ENCODE peak calls at places on chromosome 13, in seven cellular contexts. I is IMR-90, L is nephron progenitor cell, P is PC-9, X is cardiac muscle cell, C is lower leg skin, W is Caco-2. S is an unnamed sample.

GRCh38 chr13:32302461-32302860 is 12.7 kb downstream of the ZAR1L start:
- DNase-seq in W (no peak), L (no peak), P (no peak), I (no peak), X (no peak), C (no peak), S (no peak)

GRCh38 chr13:110340812-110341444 is 33.8 kb downstream of the COL4A2 start:
- DNase-seq in I (peak), L (peak), P (no peak), W (no peak), C (peak), X (peak), S (no peak)

GRCh38 chr13:60370343-60370742 is 26.7 kb upstream of the TDRD3 start:
- DNase-seq in X (no peak), L (no peak), P (no peak), W (no peak), I (no peak), C (no peak), S (no peak)

GRCh38 chr13:75803175-75803611 is 167.1 kb downstream of the LMO7 start:
- DNase-seq in W (no peak), I (no peak), P (no peak), X (peak), C (no peak), L (no peak), S (no peak)

GRCh38 chr13:71864981-71865857 is 1.8 kb downstream of the DACH1 start:
- DNase-seq in X (peak), W (no peak), P (no peak), I (no peak), C (no peak), L (peak), S (peak)

GRCh38 chr13:77503398-77503797 is 32.1 kb upstream of the SCEL start:
- DNase-seq in L (no peak), I (no peak), C (no peak), P (no peak), W (no peak), X (no peak), S (no peak)

GRCh38 chr13:60753641-60754040 is 356.6 kb downstream of the TDRD3 start:
- DNase-seq in W (no peak), I (no peak), C (no peak), L (no peak), X (no peak), P (no peak), S (no peak)

GRCh38 chr13:94322925-94323324 is 156.6 kb downstream of the DCT start:
- DNase-seq in C (no peak), X (no peak), I (no peak), P (no peak), L (no peak), W (no peak), S (no peak)

GRCh38 chr13:24651718-24652345 is 28.4 kb upstream of the ATP12A start:
- DNase-seq in W (peak), P (peak), L (no peak), X (no peak), C (no peak), I (no peak), S (peak)

GRCh38 chr13:102658678-102659077 is 36.2 kb downstream of the METTL21C start:
- DNase-seq in W (no peak), X (no peak), P (no peak), C (no peak), I (no peak), L (no peak), S (no peak)

GRCh38 chr13:28161370-28161769 is 23.0 kb downstream of the PAN3 start:
- DNase-seq in X (peak), W (peak), I (peak), C (no peak), P (no peak), L (no peak), S (no peak)

GRCh38 chr13:113076681-113077401 is 28.8 kb upstream of the F7 start:
- DNase-seq in W (no peak), L (no peak), I (no peak), P (no peak), X (no peak), C (no peak), S (no peak)

GRCh38 chr13:46603165-46603603 is 50.2 kb downstream of the LRCH1 start:
- DNase-seq in P (no peak), L (no peak), W (peak), C (no peak), X (no peak), I (no peak), S (no peak)

GRCh38 chr13:73466561-73466960 is 407.8 kb downstream of the KLF5 start:
- DNase-seq in L (no peak), I (no peak), P (no peak), C (no peak), X (no peak), W (no peak), S (no peak)

GRCh38 chr13:27086599-27087265 is 84.9 kb downstream of the USP12 start:
- DNase-seq in W (no peak), L (no peak), X (no peak), P (no peak), C (no peak), I (peak), S (no peak)

GRCh38 chr13:75324413-75324940 is 157.5 kb downstream of the TBC1D4 start:
- DNase-seq in C (no peak), L (no peak), P (no peak), X (no peak), W (no peak), I (peak), S (no peak)

GRCh38 chr13:27290715-27291114 is 20.1 kb downstream of the RASL11A start:
- DNase-seq in I (no peak), P (no peak), X (no peak), C (no peak), W (no peak), L (no peak), S (no peak)

GRCh38 chr13:102903659-102904407 is 58.0 kb downstream of the ERCC5 start:
- DNase-seq in L (no peak), X (peak), C (no peak), P (peak), W (no peak), I (peak), S (no peak)

GRCh38 chr13:61463027-61463426 is 47.4 kb upstream of the PCDH20 start:
- DNase-seq in P (no peak), L (no peak), C (no peak), X (no peak), W (no peak), I (no peak), S (no peak)

GRCh38 chr13:49436890-49437289 is 7.0 kb downstream of the CAB39L start:
- DNase-seq in P (no peak), L (no peak), I (peak), C (peak), W (no peak), X (peak), S (peak)

GRCh38 chr13:38418286-38418685 is 68.6 kb downstream of the UFM1 start:
- DNase-seq in P (no peak), L (no peak), C (no peak), X (no peak), I (no peak), W (no peak), S (no peak)

GRCh38 chr13:48069573-48069972 is 25.3 kb downstream of the MED4 start:
- DNase-seq in L (no peak), X (no peak), P (no peak), W (no peak), C (no peak), I (no peak), S (no peak)

GRCh38 chr13:50132937-50133276 is 117.7 kb downstream of the KCNRG start:
- DNase-seq in L (no peak), C (no peak), P (no peak), X (peak), I (no peak), W (no peak), S (no peak)

GRCh38 chr13:43042410-43042921 is 19.1 kb downstream of the DNAJC15 start:
- DNase-seq in L (no peak), W (no peak), P (no peak), C (no peak), I (no peak), X (no peak), S (no peak)

DNA sequence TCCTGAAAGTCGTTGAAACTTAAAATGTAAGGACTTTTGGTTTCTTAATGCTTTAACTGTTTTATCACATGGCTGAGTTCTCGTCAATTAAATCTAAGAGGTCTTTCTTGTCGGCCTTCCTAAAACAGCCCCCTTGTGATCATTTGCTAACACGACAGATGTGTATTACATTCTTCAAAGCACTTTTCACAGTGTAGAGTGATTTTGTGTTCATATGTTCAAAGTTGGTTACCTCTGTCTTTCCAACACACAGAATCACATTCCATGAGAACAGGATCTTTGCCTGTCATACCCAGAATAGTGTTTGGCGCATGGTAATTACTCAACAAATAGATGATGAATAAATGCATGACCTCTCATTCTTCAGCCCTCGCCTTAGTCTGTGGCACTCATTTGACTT is 1.1 kb downstream of the GTF2F2 start:
- DNase-seq in P (no peak), L (no peak), C (no peak), X (peak), W (no peak), I (peak), S (no peak)
- TF ChIP-seq CTCF in P (peak), L (peak), C (no peak), X (peak), W (peak), I (peak), S (no peak)

GRCh38 chr13:84574851-84575250 is 692.6 kb upstream of the SLITRK1 start:
- DNase-seq in W (no peak), C (no peak), P (no peak), L (no peak), X (no peak), I (peak), S (no peak)
- TF ChIP-seq CTCF in W (no peak), C (no peak), P (peak), L (no peak), X (peak), I (peak), S (no peak)

GRCh38 chr13:66716502-66716901 is 513.6 kb downstream of the PCDH9 start:
- DNase-seq in W (no peak), X (no peak), I (no peak), P (no peak), C (no peak), L (no peak), S (no peak)

GRCh38 chr13:66714795-66715194 is 515.3 kb downstream of the PCDH9 start:
- DNase-seq in C (no peak), X (no peak), P (no peak), W (no peak), I (no peak), L (no peak), S (no peak)
- TF ChIP-seq CTCF in C (no peak), X (peak), P (peak), W (no peak), I (no peak), L (no peak), S (no peak)

GRCh38 chr13:99386911-99387788 is 80.0 kb upstream of the GPR183 start:
- DNase-seq in L (peak), W (peak), I (no peak), C (peak), P (peak), X (peak), S (peak)
- TF ChIP-seq CTCF in L (peak), W (peak), I (peak), C (no peak), P (peak), X (peak), S (peak)

S was measured in Calu3.